ENCODE peak calls at places on chromosomes 5 and 9, in four cellular contexts. One of them, this sample, is unnamed.

GRCh38 chr5:169637856-169638190 is 748 bp downstream of the DOCK2 start:
- DNase-seq in HepG2: no peak
- DNase-seq in GM12878: no peak
- DNase-seq in SK-N-SH: no peak
- DNase-seq in this sample: no peak

GRCh38 chr9:33742519-33742918 is 52.8 kb upstream of the PRSS3 start:
- DNase-seq in HepG2: peak; percentile 56
- DNase-seq in GM12878: no peak
- DNase-seq in SK-N-SH: no peak
- DNase-seq in this sample: no peak

GRCh38 chr5:178338750-178339144 is 106.1 kb upstream of the PHYKPL start:
- DNase-seq in HepG2: no peak
- DNase-seq in GM12878: no peak
- DNase-seq in SK-N-SH: no peak
- DNase-seq in this sample: no peak

GRCh38 chr5:113608113-113608551 is 94.6 kb downstream of the YTHDC2 start:
- DNase-seq in HepG2: no peak
- DNase-seq in GM12878: no peak
- DNase-seq in SK-N-SH: no peak
- DNase-seq in this sample: peak; percentile 12

GRCh38 chr5:162434311-162434710 is 366.7 kb downstream of the GABRG2 start:
- DNase-seq in HepG2: no peak
- DNase-seq in GM12878: no peak
- DNase-seq in SK-N-SH: no peak
- DNase-seq in this sample: no peak

GRCh38 chr5:96427823-96428222 is 5.2 kb downstream of the PCSK1 start:
- DNase-seq in HepG2: no peak
- DNase-seq in GM12878: no peak
- DNase-seq in SK-N-SH: no peak
- DNase-seq in this sample: no peak

GRCh38 chr5:132272341-132273210 is 15.1 kb downstream of the PDLIM4 start:
- DNase-seq in HepG2: peak; percentile 38
- DNase-seq in GM12878: no peak
- DNase-seq in SK-N-SH: peak; percentile 81
- DNase-seq in this sample: peak; percentile 59

GRCh38 chr5:147685991-147686390 is 96.5 kb downstream of the JAKMIP2 start:
- DNase-seq in HepG2: no peak
- DNase-seq in GM12878: no peak
- DNase-seq in SK-N-SH: no peak
- DNase-seq in this sample: no peak

GRCh38 chr9:89623925-89624420 is 19.2 kb downstream of the GADD45G start:
- DNase-seq in HepG2: no peak
- DNase-seq in GM12878: no peak
- DNase-seq in SK-N-SH: no peak
- DNase-seq in this sample: no peak

GRCh38 chr5:93807860-93808259 is 66.5 kb upstream of the POU5F2 start:
- DNase-seq in HepG2: no peak
- DNase-seq in GM12878: no peak
- DNase-seq in SK-N-SH: no peak
- DNase-seq in this sample: no peak

GRCh38 chr5:105587963-105588662 is 2025.5 kb upstream of the NUDT12 start:
- DNase-seq in HepG2: no peak
- DNase-seq in GM12878: no peak
- DNase-seq in SK-N-SH: no peak
- DNase-seq in this sample: peak; percentile 13

GRCh38 chr9:90645721-90646120 is 3.1 kb upstream of the DIRAS2 start:
- DNase-seq in HepG2: no peak
- DNase-seq in GM12878: no peak
- DNase-seq in SK-N-SH: no peak
- DNase-seq in this sample: no peak

GRCh38 chr5:14250094-14250777 is 107.1 kb downstream of the TRIO start:
- DNase-seq in HepG2: peak; percentile 19
- DNase-seq in GM12878: no peak
- DNase-seq in SK-N-SH: peak; percentile 71
- DNase-seq in this sample: peak; percentile 61

GRCh38 chr5:62051747-62052146 is 254.3 kb upstream of the KIF2A start:
- DNase-seq in HepG2: no peak
- DNase-seq in GM12878: no peak
- DNase-seq in SK-N-SH: no peak
- DNase-seq in this sample: no peak

GRCh38 chr9:130450344-130451003 is 5.7 kb downstream of the ASS1 start:
- DNase-seq in HepG2: peak; percentile 90
- DNase-seq in GM12878: no peak
- DNase-seq in SK-N-SH: no peak
- DNase-seq in this sample: no peak

GRCh38 chr9:97038551-97038908 is 412 bp downstream of the CTSV start:
- DNase-seq in HepG2: no peak
- DNase-seq in GM12878: no peak
- DNase-seq in SK-N-SH: no peak
- DNase-seq in this sample: no peak

GRCh38 chr5:66967102-66967501 is 229.5 kb downstream of the CD180 start:
- DNase-seq in HepG2: no peak
- DNase-seq in GM12878: no peak
- DNase-seq in SK-N-SH: no peak
- DNase-seq in this sample: no peak

GRCh38 chr9:84463272-84463671 is 122.7 kb upstream of the SLC28A3 start:
- DNase-seq in HepG2: peak; percentile 3
- DNase-seq in GM12878: no peak
- DNase-seq in SK-N-SH: no peak
- DNase-seq in this sample: no peak

GRCh38 chr9:116417464-116417863 is 263.9 kb downstream of the PAPPA start:
- DNase-seq in HepG2: no peak
- DNase-seq in GM12878: no peak
- DNase-seq in SK-N-SH: no peak
- DNase-seq in this sample: peak; percentile 32

GRCh38 chr9:89592963-89593775 is 11.6 kb upstream of the GADD45G start:
- DNase-seq in HepG2: peak; percentile 66
- DNase-seq in GM12878: no peak
- DNase-seq in SK-N-SH: no peak
- DNase-seq in this sample: no peak

GRCh38 chr9:33467526-33467925 is 6.2 kb downstream of the NOL6 start:
- DNase-seq in HepG2: no peak
- DNase-seq in GM12878: no peak
- DNase-seq in SK-N-SH: peak; percentile 16
- DNase-seq in this sample: peak; percentile 5

GRCh38 chr5:176659860-176660461 is 12.7 kb downstream of the TSPAN17 start:
- DNase-seq in HepG2: no peak
- DNase-seq in GM12878: no peak
- DNase-seq in SK-N-SH: no peak
- DNase-seq in this sample: no peak

GRCh38 chr9:124344291-124345050 is 70.8 kb downstream of the PSMB7 start:
- DNase-seq in HepG2: no peak
- DNase-seq in GM12878: no peak
- DNase-seq in SK-N-SH: no peak
- DNase-seq in this sample: no peak

GRCh38 chr9:77575785-77576184 is 72.3 kb downstream of the GNA14 start:
- DNase-seq in HepG2: no peak
- DNase-seq in GM12878: no peak
- DNase-seq in SK-N-SH: no peak
- DNase-seq in this sample: peak; percentile 26

GRCh38 chr5:159105318-159106053 is 5.8 kb upstream of the EBF1 start:
- DNase-seq in HepG2: no peak
- DNase-seq in GM12878: no peak
- DNase-seq in SK-N-SH: no peak
- DNase-seq in this sample: no peak

GRCh38 chr9:100472725-100473261 is at the start of gene TMEFF1:
- DNase-seq in HepG2: peak; percentile 30
- DNase-seq in GM12878: no peak
- DNase-seq in SK-N-SH: peak; percentile 97
- DNase-seq in this sample: peak; percentile 89

GRCh38 chr9:134293031-134293521 is 33.2 kb upstream of the RXRA start:
- DNase-seq in HepG2: no peak
- DNase-seq in GM12878: no peak
- DNase-seq in SK-N-SH: no peak
- DNase-seq in this sample: no peak

GRCh38 chr9:104991144-104991953 is 63.4 kb upstream of the ABCA1 start:
- DNase-seq in HepG2: peak; percentile 61
- DNase-seq in GM12878: peak; percentile 42
- DNase-seq in SK-N-SH: peak; percentile 88
- DNase-seq in this sample: peak; percentile 67

GRCh38 chr5:44952376-44952775 is 143.6 kb downstream of the MRPS30 start:
- DNase-seq in HepG2: peak; percentile 18
- DNase-seq in GM12878: peak; percentile 5
- DNase-seq in SK-N-SH: peak; percentile 23
- DNase-seq in this sample: peak; percentile 29

GRCh38 chr9:72480931-72481330 is 40.5 kb upstream of the TMC1 start:
- DNase-seq in HepG2: peak; percentile 10
- DNase-seq in GM12878: no peak
- DNase-seq in SK-N-SH: no peak
- DNase-seq in this sample: no peak

GRCh38 chr9:86322973-86323644 is 31.1 kb downstream of the TUT7 start:
- DNase-seq in HepG2: no peak
- DNase-seq in GM12878: no peak
- DNase-seq in SK-N-SH: no peak
- DNase-seq in this sample: no peak

GRCh38 chr5:470961-471749 is 28.2 kb downstream of the EXOC3 start:
- DNase-seq in HepG2: no peak
- DNase-seq in GM12878: no peak
- DNase-seq in SK-N-SH: no peak
- DNase-seq in this sample: no peak

GRCh38 chr9:36426945-36427344 is 26.9 kb upstream of the RNF38 start:
- DNase-seq in HepG2: no peak
- DNase-seq in GM12878: no peak
- DNase-seq in SK-N-SH: no peak
- DNase-seq in this sample: peak; percentile 18

GRCh38 chr9:121573717-121574485 is 74.3 kb upstream of the GGTA1 start:
- DNase-seq in HepG2: no peak
- DNase-seq in GM12878: no peak
- DNase-seq in SK-N-SH: no peak
- DNase-seq in this sample: no peak

GRCh38 chr5:54785729-54786548 is 199.5 kb downstream of the ESM1 start:
- DNase-seq in HepG2: no peak
- DNase-seq in GM12878: peak; percentile 45
- DNase-seq in SK-N-SH: peak; percentile 29
- DNase-seq in this sample: peak; percentile 85

GRCh38 chr5:164073013-164073535 is 567.7 kb downstream of the MAT2B start:
- DNase-seq in HepG2: no peak
- DNase-seq in GM12878: no peak
- DNase-seq in SK-N-SH: no peak
- DNase-seq in this sample: no peak

DNA sequence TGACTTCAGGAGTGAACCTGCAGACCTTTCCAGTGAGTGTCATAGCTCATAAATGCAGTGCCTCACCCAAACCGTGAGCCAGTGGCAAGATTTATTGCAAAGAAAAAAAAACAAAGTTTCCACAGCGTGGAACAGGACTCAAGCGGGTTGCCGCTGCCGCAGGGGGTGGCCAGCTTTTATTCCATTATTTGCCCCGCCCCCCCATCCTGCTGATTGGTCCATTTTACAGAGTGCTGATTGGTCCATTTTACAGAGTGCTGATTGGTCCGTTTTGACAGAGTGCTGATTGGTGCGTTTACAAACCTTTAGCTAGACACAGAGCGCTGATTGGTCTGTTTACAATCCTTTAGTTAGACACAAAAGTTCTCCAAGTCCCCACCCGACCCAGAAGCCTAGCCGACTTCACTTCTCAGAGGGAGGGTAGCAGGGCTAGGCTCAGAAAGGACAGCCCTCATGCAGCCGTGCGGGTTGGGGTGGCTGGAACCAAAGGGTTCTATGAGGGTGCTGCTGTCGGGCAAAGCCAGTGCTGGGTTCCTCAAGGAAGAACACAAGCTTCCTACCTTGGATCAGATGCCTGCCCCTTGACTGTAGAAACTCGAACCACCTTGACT is 9.2 kb upstream of the RNF130 start:
- DNase-seq in HepG2: no peak
- DNase-seq in GM12878: no peak
- DNase-seq in SK-N-SH: no peak
- DNase-seq in this sample: peak; percentile 18
- TF ChIP-seq NFIC in HepG2: no peak
- TF ChIP-seq NFIC in GM12878: no peak
- TF ChIP-seq NFIC in SK-N-SH: no peak
- TF ChIP-seq NFIC in this sample: no peak

GRCh38 chr5:148805323-148806290 is 20.8 kb upstream of the ADRB2 start:
- DNase-seq in HepG2: no peak
- DNase-seq in GM12878: peak; percentile 79
- DNase-seq in SK-N-SH: peak; percentile 36
- DNase-seq in this sample: peak; percentile 55
- TF ChIP-seq NFIC in HepG2: no peak
- TF ChIP-seq NFIC in GM12878: peak; percentile 91
- TF ChIP-seq NFIC in SK-N-SH: no peak
- TF ChIP-seq NFIC in this sample: no peak

GRCh38 chr9:69392826-69393225 is 67.8 kb downstream of the ENTREP1 start:
- DNase-seq in HepG2: no peak
- DNase-seq in GM12878: no peak
- DNase-seq in SK-N-SH: no peak
- DNase-seq in this sample: no peak

GRCh38 chr9:69395718-69396117 is 70.7 kb downstream of the ENTREP1 start:
- DNase-seq in HepG2: no peak
- DNase-seq in GM12878: no peak
- DNase-seq in SK-N-SH: no peak
- DNase-seq in this sample: no peak

GRCh38 chr9:69391946-69392345 is 66.9 kb downstream of the ENTREP1 start:
- DNase-seq in HepG2: no peak
- DNase-seq in GM12878: no peak
- DNase-seq in SK-N-SH: no peak
- DNase-seq in this sample: no peak

GRCh38 chr9:69391487-69391886 is 66.5 kb downstream of the ENTREP1 start:
- DNase-seq in HepG2: no peak
- DNase-seq in GM12878: no peak
- DNase-seq in SK-N-SH: no peak
- DNase-seq in this sample: no peak

DNA sequence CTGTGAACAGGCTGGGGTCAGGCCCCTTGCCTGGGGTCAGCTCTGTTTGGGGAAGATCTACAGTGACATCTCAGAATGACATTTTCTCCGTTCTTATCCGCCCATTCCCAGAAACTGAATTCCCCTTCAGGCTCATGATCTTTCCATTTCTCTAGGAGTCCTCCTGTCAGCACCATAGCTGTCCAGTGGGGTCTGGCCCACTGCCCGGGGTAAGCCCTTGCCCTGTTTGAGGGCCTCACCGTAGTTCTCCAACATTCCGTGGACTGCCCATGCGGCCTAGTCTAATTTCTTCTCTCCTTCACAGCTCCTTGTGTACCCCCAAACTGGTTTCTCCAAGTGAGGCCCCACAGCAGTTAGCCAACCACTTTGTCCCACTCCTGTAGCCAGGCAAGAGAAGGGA is 68.4 kb downstream of the ENTREP1 start:
- DNase-seq in HepG2: no peak
- DNase-seq in GM12878: no peak
- DNase-seq in SK-N-SH: no peak
- DNase-seq in this sample: no peak
- TF ChIP-seq NFIC in HepG2: no peak
- TF ChIP-seq NFIC in GM12878: no peak
- TF ChIP-seq NFIC in SK-N-SH: no peak
- TF ChIP-seq NFIC in this sample: no peak

DNA sequence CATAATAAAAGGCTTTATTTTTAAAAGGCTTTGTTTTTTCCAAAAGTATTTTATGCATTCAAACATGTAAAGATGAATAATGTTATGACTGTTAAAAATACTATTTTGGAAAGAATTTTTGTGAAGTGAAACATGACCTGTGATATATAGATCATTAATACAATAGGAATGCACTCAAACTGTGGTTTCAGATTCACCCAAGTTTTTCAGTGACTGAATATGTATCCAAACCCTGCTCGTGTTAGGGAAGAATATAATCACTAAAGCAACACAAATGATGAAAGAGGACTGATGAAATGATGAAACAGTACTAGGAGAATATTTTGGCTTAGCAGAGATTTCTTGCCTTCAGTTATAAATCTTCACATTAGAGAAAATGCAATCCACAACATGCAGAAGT is 278.0 kb downstream of the ADAMTS6 start:
- DNase-seq in HepG2: no peak
- DNase-seq in GM12878: no peak
- DNase-seq in SK-N-SH: no peak
- DNase-seq in this sample: no peak
- TF ChIP-seq NFIC in HepG2: no peak
- TF ChIP-seq NFIC in GM12878: peak; percentile 36
- TF ChIP-seq NFIC in SK-N-SH: peak; percentile 76
- TF ChIP-seq NFIC in this sample: no peak